ENCODE peak calls at places on chromosome 9, in six cellular contexts. M, F, S, Q, J and H are unnamed samples.

GRCh38 chr9:137972988-137973470 is 95.4 kb downstream of the CACNA1B start:
- DNase-seq in M (no peak), F (no peak), S (no peak), Q (no peak), J (no peak), H (peak; percentile 12)

GRCh38 chr9:73270967-73271722 is 119.5 kb downstream of the ANXA1 start:
- DNase-seq in M (no peak), F (no peak), S (no peak), Q (peak; percentile 36), J (no peak), H (no peak)

GRCh38 chr9:100282388-100282719 is 70.4 kb downstream of the TEX10 start:
- DNase-seq in M (no peak), F (no peak), S (no peak), Q (no peak), J (no peak), H (no peak)

GRCh38 chr9:37371565-37372464 is 50.7 kb upstream of the GRHPR start:
- DNase-seq in M (peak; percentile 38), F (no peak), S (peak; percentile 75), Q (no peak), J (no peak), H (no peak)

GRCh38 chr9:119043996-119044395 is 325.2 kb downstream of the BRINP1 start:
- DNase-seq in M (no peak), F (no peak), S (no peak), Q (no peak), J (no peak), H (no peak)

GRCh38 chr9:73265876-73266275 is 114.2 kb downstream of the ANXA1 start:
- DNase-seq in M (no peak), F (no peak), S (no peak), Q (no peak), J (no peak), H (no peak)

GRCh38 chr9:138038244-138038671 is 160.7 kb downstream of the CACNA1B start:
- DNase-seq in M (peak; percentile 59), F (no peak), S (no peak), Q (no peak), J (peak; percentile 26), H (peak; percentile 73)

GRCh38 chr9:91426123-91426745 is 2.6 kb upstream of the NFIL3 start:
- DNase-seq in M (no peak), F (peak; percentile 29), S (peak; percentile 72), Q (no peak), J (peak; percentile 65), H (peak; percentile 43)

GRCh38 chr9:137611623-137612609 is 6.4 kb downstream of the ARRDC1 start:
- DNase-seq in M (no peak), F (no peak), S (no peak), Q (peak; percentile 56), J (no peak), H (peak; percentile 36)

GRCh38 chr9:89427621-89428221 is 70.2 kb downstream of the SEMA4D start:
- DNase-seq in M (no peak), F (no peak), S (no peak), Q (no peak), J (no peak), H (no peak)

GRCh38 chr9:135079018-135079417 is 8.4 kb upstream of the OLFM1 start:
- DNase-seq in M (no peak), F (no peak), S (no peak), Q (no peak), J (no peak), H (no peak)

GRCh38 chr9:121725008-121725795 is 73.8 kb downstream of the DAB2IP start:
- DNase-seq in M (peak; percentile 74), F (no peak), S (no peak), Q (peak; percentile 99), J (peak; percentile 89), H (no peak)

GRCh38 chr9:15182755-15183154 is 124.3 kb downstream of the TTC39B start:
- DNase-seq in M (no peak), F (no peak), S (no peak), Q (no peak), J (no peak), H (peak; percentile 33)

GRCh38 chr9:127221695-127222094 is 42.9 kb upstream of the GARNL3 start:
- DNase-seq in M (no peak), F (no peak), S (no peak), Q (no peak), J (no peak), H (no peak)

GRCh38 chr9:73151653-73152382 is at the start of gene ANXA1:
- DNase-seq in M (no peak), F (no peak), S (no peak), Q (peak; percentile 81), J (no peak), H (no peak)

GRCh38 chr9:134655101-134655500 is 13.5 kb downstream of the COL5A1 start:
- DNase-seq in M (peak; percentile 18), F (no peak), S (peak; percentile 19), Q (no peak), J (no peak), H (no peak)

GRCh38 chr9:6506571-6506970 is 93.6 kb downstream of the UHRF2 start:
- DNase-seq in M (no peak), F (no peak), S (no peak), Q (no peak), J (no peak), H (no peak)

GRCh38 chr9:114316605-114317230 is 6.2 kb upstream of the ORM1 start:
- DNase-seq in M (no peak), F (peak; percentile 4), S (no peak), Q (no peak), J (peak; percentile 15), H (no peak)

GRCh38 chr9:94783121-94783664 is 56.7 kb downstream of the AOPEP start:
- DNase-seq in M (peak; percentile 95), F (peak; percentile 67), S (peak; percentile 55), Q (peak; percentile 87), J (peak; percentile 80), H (peak; percentile 68)

GRCh38 chr9:38443181-38443580 is 18.9 kb upstream of the IGFBPL1 start:
- DNase-seq in M (no peak), F (no peak), S (no peak), Q (no peak), J (no peak), H (no peak)

GRCh38 chr9:121707477-121708424 is 56.3 kb downstream of the DAB2IP start:
- DNase-seq in M (no peak), F (no peak), S (peak; percentile 62), Q (no peak), J (no peak), H (no peak)

GRCh38 chr9:93898026-93898425 is 57.1 kb downstream of the BARX1 start:
- DNase-seq in M (no peak), F (no peak), S (no peak), Q (no peak), J (no peak), H (peak; percentile 3)

GRCh38 chr9:91334053-91334452 is 27.7 kb downstream of the AUH start:
- DNase-seq in M (no peak), F (peak; percentile 6), S (no peak), Q (no peak), J (no peak), H (no peak)

GRCh38 chr9:113609562-113610318 is 146.2 kb downstream of the RGS3 start:
- DNase-seq in M (peak; percentile 6), F (no peak), S (no peak), Q (no peak), J (peak; percentile 19), H (peak; percentile 47)

GRCh38 chr9:124008855-124009834 is 2.4 kb upstream of the LHX2 start:
- DNase-seq in M (no peak), F (peak; percentile 20), S (no peak), Q (no peak), J (no peak), H (no peak)

GRCh38 chr9:80649001-80649420 is 1040.3 kb downstream of the TLE1 start:
- DNase-seq in M (no peak), F (no peak), S (no peak), Q (peak; percentile 35), J (peak; percentile 47), H (no peak)

GRCh38 chr9:95780121-95780520 is 95.4 kb upstream of the ERCC6L2 start:
- DNase-seq in M (no peak), F (no peak), S (no peak), Q (no peak), J (no peak), H (no peak)

GRCh38 chr9:19379697-19380046 is 364 bp downstream of the RPS6 start:
- DNase-seq in M (no peak), F (peak; percentile 34), S (no peak), Q (peak; percentile 15), J (no peak), H (peak; percentile 54)

GRCh38 chr9:88732128-88732527 is 197.2 kb downstream of the NXNL2 start:
- DNase-seq in M (no peak), F (no peak), S (no peak), Q (no peak), J (no peak), H (no peak)

GRCh38 chr9:136597965-136598364 is 52.1 kb upstream of the NOTCH1 start:
- DNase-seq in M (no peak), F (no peak), S (no peak), Q (no peak), J (no peak), H (no peak)

GRCh38 chr9:121326924-121327613 is 43.0 kb downstream of the STOM start:
- DNase-seq in M (no peak), F (no peak), S (no peak), Q (no peak), J (no peak), H (no peak)

GRCh38 chr9:105173306-105173705 is 71.1 kb upstream of the SLC44A1 start:
- DNase-seq in M (no peak), F (no peak), S (no peak), Q (no peak), J (no peak), H (no peak)

GRCh38 chr9:76604171-76604570 is 145.2 kb downstream of the GCNT1 start:
- DNase-seq in M (no peak), F (no peak), S (no peak), Q (no peak), J (no peak), H (no peak)